ENCODE peak calls at places on chromosomes 2 and 18, in six cellular contexts. One of them, this sample, is unnamed.

GRCh38 chr2:63902149-63902548 is 60.5 kb downstream of the UGP2 start:
- DNase-seq in HT-29: no peak
- DNase-seq in fibroblast of the conjunctiva: no peak
- DNase-seq in Kasumi-1: no peak
- DNase-seq in stimulated activated CD4-positive, alpha-beta T cell treated with anti-CD3 and anti-CD28 coated beads, Interleukin-15, amount 100 ng/mL, for 24 hours: no peak
- DNase-seq in Right ventricle myocardium superior: no peak
- DNase-seq in this sample: no peak

GRCh38 chr2:26989156-26989555 is 18.7 kb downstream of the MAPRE3 start:
- DNase-seq in HT-29: no peak
- DNase-seq in stimulated activated CD4-positive, alpha-beta T cell treated with anti-CD3 and anti-CD28 coated beads, Interleukin-15, amount 100 ng/mL, for 24 hours: no peak
- DNase-seq in Kasumi-1: no peak
- DNase-seq in fibroblast of the conjunctiva: no peak
- DNase-seq in Right ventricle myocardium superior: no peak
- DNase-seq in this sample: no peak

GRCh38 chr2:37243435-37243834 is 12.0 kb downstream of the NDUFAF7 start:
- DNase-seq in fibroblast of the conjunctiva: no peak
- DNase-seq in HT-29: no peak
- DNase-seq in stimulated activated CD4-positive, alpha-beta T cell treated with anti-CD3 and anti-CD28 coated beads, Interleukin-15, amount 100 ng/mL, for 24 hours: no peak
- DNase-seq in Kasumi-1: no peak
- DNase-seq in Right ventricle myocardium superior: no peak
- DNase-seq in this sample: no peak

GRCh38 chr2:8676915-8677645 is 4.8 kb upstream of the ID2 start:
- DNase-seq in HT-29: peak
- DNase-seq in Kasumi-1: no peak
- DNase-seq in fibroblast of the conjunctiva: no peak
- DNase-seq in Right ventricle myocardium superior: no peak
- DNase-seq in stimulated activated CD4-positive, alpha-beta T cell treated with anti-CD3 and anti-CD28 coated beads, Interleukin-15, amount 100 ng/mL, for 24 hours: no peak
- DNase-seq in this sample: no peak

GRCh38 chr18:10353791-10354190 is 100.6 kb upstream of the APCDD1 start:
- DNase-seq in HT-29: no peak
- DNase-seq in Kasumi-1: no peak
- DNase-seq in fibroblast of the conjunctiva: peak
- DNase-seq in Right ventricle myocardium superior: no peak
- DNase-seq in stimulated activated CD4-positive, alpha-beta T cell treated with anti-CD3 and anti-CD28 coated beads, Interleukin-15, amount 100 ng/mL, for 24 hours: no peak
- DNase-seq in this sample: no peak

GRCh38 chr2:11129598-11130449 is 25.4 kb upstream of the SLC66A3 start:
- DNase-seq in Right ventricle myocardium superior: peak
- DNase-seq in HT-29: peak
- DNase-seq in Kasumi-1: peak
- DNase-seq in stimulated activated CD4-positive, alpha-beta T cell treated with anti-CD3 and anti-CD28 coated beads, Interleukin-15, amount 100 ng/mL, for 24 hours: peak
- DNase-seq in fibroblast of the conjunctiva: no peak
- DNase-seq in this sample: no peak

GRCh38 chr2:33518929-33519328 is 42.5 kb downstream of the RASGRP3 start:
- DNase-seq in fibroblast of the conjunctiva: no peak
- DNase-seq in Right ventricle myocardium superior: no peak
- DNase-seq in stimulated activated CD4-positive, alpha-beta T cell treated with anti-CD3 and anti-CD28 coated beads, Interleukin-15, amount 100 ng/mL, for 24 hours: no peak
- DNase-seq in Kasumi-1: no peak
- DNase-seq in HT-29: no peak
- DNase-seq in this sample: no peak

GRCh38 chr2:136394136-136395060 is 276.4 kb upstream of the CXCR4 start:
- DNase-seq in Kasumi-1: no peak
- DNase-seq in Right ventricle myocardium superior: no peak
- DNase-seq in HT-29: no peak
- DNase-seq in stimulated activated CD4-positive, alpha-beta T cell treated with anti-CD3 and anti-CD28 coated beads, Interleukin-15, amount 100 ng/mL, for 24 hours: no peak
- DNase-seq in fibroblast of the conjunctiva: no peak
- DNase-seq in this sample: no peak

GRCh38 chr2:190791983-190792575 is 88.5 kb upstream of the GLS start:
- DNase-seq in Right ventricle myocardium superior: no peak
- DNase-seq in HT-29: no peak
- DNase-seq in stimulated activated CD4-positive, alpha-beta T cell treated with anti-CD3 and anti-CD28 coated beads, Interleukin-15, amount 100 ng/mL, for 24 hours: no peak
- DNase-seq in Kasumi-1: no peak
- DNase-seq in fibroblast of the conjunctiva: no peak
- DNase-seq in this sample: no peak

GRCh38 chr2:169828141-169828811 is 1.0 kb downstream of the UBR3 start:
- DNase-seq in Kasumi-1: peak
- DNase-seq in Right ventricle myocardium superior: peak
- DNase-seq in stimulated activated CD4-positive, alpha-beta T cell treated with anti-CD3 and anti-CD28 coated beads, Interleukin-15, amount 100 ng/mL, for 24 hours: peak
- DNase-seq in HT-29: peak
- DNase-seq in fibroblast of the conjunctiva: no peak
- DNase-seq in this sample: peak

GRCh38 chr18:28176674-28176932 is 327 bp downstream of the CDH2 start:
- DNase-seq in HT-29: no peak
- DNase-seq in fibroblast of the conjunctiva: no peak
- DNase-seq in Kasumi-1: no peak
- DNase-seq in stimulated activated CD4-positive, alpha-beta T cell treated with anti-CD3 and anti-CD28 coated beads, Interleukin-15, amount 100 ng/mL, for 24 hours: peak
- DNase-seq in Right ventricle myocardium superior: no peak
- DNase-seq in this sample: peak

GRCh38 chr2:162435676-162436075 is 91.7 kb downstream of the GCA start:
- DNase-seq in Kasumi-1: no peak
- DNase-seq in fibroblast of the conjunctiva: no peak
- DNase-seq in HT-29: no peak
- DNase-seq in stimulated activated CD4-positive, alpha-beta T cell treated with anti-CD3 and anti-CD28 coated beads, Interleukin-15, amount 100 ng/mL, for 24 hours: no peak
- DNase-seq in Right ventricle myocardium superior: no peak
- DNase-seq in this sample: no peak

GRCh38 chr2:205527801-205528200 is 154.5 kb upstream of the NRP2 start:
- DNase-seq in stimulated activated CD4-positive, alpha-beta T cell treated with anti-CD3 and anti-CD28 coated beads, Interleukin-15, amount 100 ng/mL, for 24 hours: no peak
- DNase-seq in fibroblast of the conjunctiva: no peak
- DNase-seq in HT-29: no peak
- DNase-seq in Right ventricle myocardium superior: no peak
- DNase-seq in Kasumi-1: no peak
- DNase-seq in this sample: no peak

GRCh38 chr2:38274286-38275276 is 102.5 kb downstream of the ATL2 start:
- DNase-seq in HT-29: peak
- DNase-seq in fibroblast of the conjunctiva: peak
- DNase-seq in Right ventricle myocardium superior: no peak
- DNase-seq in Kasumi-1: peak
- DNase-seq in stimulated activated CD4-positive, alpha-beta T cell treated with anti-CD3 and anti-CD28 coated beads, Interleukin-15, amount 100 ng/mL, for 24 hours: peak
- DNase-seq in this sample: no peak

GRCh38 chr2:96174251-96175144 is 29.3 kb upstream of the DUSP2 start:
- DNase-seq in Kasumi-1: peak
- DNase-seq in fibroblast of the conjunctiva: peak
- DNase-seq in stimulated activated CD4-positive, alpha-beta T cell treated with anti-CD3 and anti-CD28 coated beads, Interleukin-15, amount 100 ng/mL, for 24 hours: peak
- DNase-seq in HT-29: peak
- DNase-seq in Right ventricle myocardium superior: peak
- DNase-seq in this sample: peak

GRCh38 chr18:76441668-76442412 is 53.2 kb downstream of the ZNF516 start:
- DNase-seq in Right ventricle myocardium superior: peak
- DNase-seq in Kasumi-1: no peak
- DNase-seq in stimulated activated CD4-positive, alpha-beta T cell treated with anti-CD3 and anti-CD28 coated beads, Interleukin-15, amount 100 ng/mL, for 24 hours: no peak
- DNase-seq in HT-29: no peak
- DNase-seq in fibroblast of the conjunctiva: no peak
- DNase-seq in this sample: no peak

GRCh38 chr2:30649828-30650227 is 157.4 kb downstream of the CAPN13 start:
- DNase-seq in stimulated activated CD4-positive, alpha-beta T cell treated with anti-CD3 and anti-CD28 coated beads, Interleukin-15, amount 100 ng/mL, for 24 hours: no peak
- DNase-seq in fibroblast of the conjunctiva: no peak
- DNase-seq in HT-29: no peak
- DNase-seq in Right ventricle myocardium superior: no peak
- DNase-seq in Kasumi-1: no peak
- DNase-seq in this sample: no peak

GRCh38 chr18:6270791-6271216 is 143.9 kb downstream of the L3MBTL4 start:
- DNase-seq in stimulated activated CD4-positive, alpha-beta T cell treated with anti-CD3 and anti-CD28 coated beads, Interleukin-15, amount 100 ng/mL, for 24 hours: no peak
- DNase-seq in HT-29: no peak
- DNase-seq in Right ventricle myocardium superior: no peak
- DNase-seq in Kasumi-1: no peak
- DNase-seq in fibroblast of the conjunctiva: no peak
- DNase-seq in this sample: no peak

GRCh38 chr2:202703091-202703490 is 68.3 kb downstream of the FAM117B start:
- DNase-seq in Kasumi-1: no peak
- DNase-seq in fibroblast of the conjunctiva: no peak
- DNase-seq in HT-29: no peak
- DNase-seq in Right ventricle myocardium superior: no peak
- DNase-seq in stimulated activated CD4-positive, alpha-beta T cell treated with anti-CD3 and anti-CD28 coated beads, Interleukin-15, amount 100 ng/mL, for 24 hours: no peak
- DNase-seq in this sample: no peak

GRCh38 chr2:57105694-57106093 is 921.9 kb downstream of the CCDC85A start:
- DNase-seq in stimulated activated CD4-positive, alpha-beta T cell treated with anti-CD3 and anti-CD28 coated beads, Interleukin-15, amount 100 ng/mL, for 24 hours: no peak
- DNase-seq in Right ventricle myocardium superior: no peak
- DNase-seq in fibroblast of the conjunctiva: no peak
- DNase-seq in HT-29: no peak
- DNase-seq in Kasumi-1: no peak
- DNase-seq in this sample: no peak

GRCh38 chr18:57273194-57273593 is 79.2 kb upstream of the ST8SIA3 start:
- DNase-seq in Right ventricle myocardium superior: no peak
- DNase-seq in fibroblast of the conjunctiva: no peak
- DNase-seq in Kasumi-1: no peak
- DNase-seq in HT-29: peak
- DNase-seq in stimulated activated CD4-positive, alpha-beta T cell treated with anti-CD3 and anti-CD28 coated beads, Interleukin-15, amount 100 ng/mL, for 24 hours: no peak
- DNase-seq in this sample: no peak

GRCh38 chr2:72998724-72999123 is 72.8 kb downstream of the SFXN5 start:
- DNase-seq in Kasumi-1: no peak
- DNase-seq in stimulated activated CD4-positive, alpha-beta T cell treated with anti-CD3 and anti-CD28 coated beads, Interleukin-15, amount 100 ng/mL, for 24 hours: no peak
- DNase-seq in fibroblast of the conjunctiva: no peak
- DNase-seq in Right ventricle myocardium superior: no peak
- DNase-seq in HT-29: no peak
- DNase-seq in this sample: no peak

GRCh38 chr2:36526216-36526615 is 71.8 kb downstream of the FEZ2 start:
- DNase-seq in HT-29: no peak
- DNase-seq in fibroblast of the conjunctiva: no peak
- DNase-seq in Kasumi-1: no peak
- DNase-seq in stimulated activated CD4-positive, alpha-beta T cell treated with anti-CD3 and anti-CD28 coated beads, Interleukin-15, amount 100 ng/mL, for 24 hours: no peak
- DNase-seq in Right ventricle myocardium superior: no peak
- DNase-seq in this sample: no peak

GRCh38 chr2:172462393-172463381 is 35.3 kb downstream of the ITGA6 start:
- DNase-seq in Kasumi-1: peak
- DNase-seq in HT-29: peak
- DNase-seq in fibroblast of the conjunctiva: no peak
- DNase-seq in Right ventricle myocardium superior: no peak
- DNase-seq in stimulated activated CD4-positive, alpha-beta T cell treated with anti-CD3 and anti-CD28 coated beads, Interleukin-15, amount 100 ng/mL, for 24 hours: peak
- DNase-seq in this sample: no peak

GRCh38 chr18:6363216-6363615 is 51.5 kb downstream of the L3MBTL4 start:
- DNase-seq in Kasumi-1: no peak
- DNase-seq in stimulated activated CD4-positive, alpha-beta T cell treated with anti-CD3 and anti-CD28 coated beads, Interleukin-15, amount 100 ng/mL, for 24 hours: no peak
- DNase-seq in HT-29: no peak
- DNase-seq in fibroblast of the conjunctiva: no peak
- DNase-seq in Right ventricle myocardium superior: no peak
- DNase-seq in this sample: no peak

GRCh38 chr2:177051278-177051677 is 161.3 kb upstream of the HNRNPA3 start:
- DNase-seq in stimulated activated CD4-positive, alpha-beta T cell treated with anti-CD3 and anti-CD28 coated beads, Interleukin-15, amount 100 ng/mL, for 24 hours: no peak
- DNase-seq in fibroblast of the conjunctiva: no peak
- DNase-seq in Kasumi-1: no peak
- DNase-seq in HT-29: no peak
- DNase-seq in Right ventricle myocardium superior: no peak
- DNase-seq in this sample: no peak

GRCh38 chr2:217976301-217976700 is 26.5 kb downstream of the TNS1 start:
- DNase-seq in fibroblast of the conjunctiva: no peak
- DNase-seq in HT-29: no peak
- DNase-seq in Right ventricle myocardium superior: no peak
- DNase-seq in stimulated activated CD4-positive, alpha-beta T cell treated with anti-CD3 and anti-CD28 coated beads, Interleukin-15, amount 100 ng/mL, for 24 hours: no peak
- DNase-seq in Kasumi-1: no peak
- DNase-seq in this sample: no peak

GRCh38 chr2:197298609-197299008 is 12.0 kb downstream of the ANKRD44 start:
- DNase-seq in fibroblast of the conjunctiva: no peak
- DNase-seq in Kasumi-1: no peak
- DNase-seq in stimulated activated CD4-positive, alpha-beta T cell treated with anti-CD3 and anti-CD28 coated beads, Interleukin-15, amount 100 ng/mL, for 24 hours: no peak
- DNase-seq in Right ventricle myocardium superior: no peak
- DNase-seq in HT-29: no peak
- DNase-seq in this sample: no peak